ENCODE peak calls at places on chromosomes 7 and 10, in seven cellular contexts. X, P, S, J, C, Y and I are unnamed samples.

GRCh38 chr7:44618754-44619153 is 12.3 kb downstream of the OGDH start:
- DNase-seq in X (no peak), P (peak), S (no peak), J (no peak), C (no peak), Y (no peak), I (no peak)

GRCh38 chr10:46079831-46080585 is 33.9 kb upstream of the MSMB start:
- DNase-seq in X (no peak), P (no peak), S (no peak), J (no peak), C (no peak), Y (no peak), I (no peak)

GRCh38 chr7:141820067-141820466 is 21.2 kb downstream of the PRSS37 start:
- DNase-seq in X (no peak), P (no peak), S (no peak), J (no peak), C (no peak), Y (no peak), I (no peak)

GRCh38 chr10:126496771-126497545 is 108.7 kb upstream of the ADAM12 start:
- DNase-seq in X (no peak), P (no peak), S (no peak), J (no peak), C (no peak), Y (no peak), I (no peak)

GRCh38 chr10:22712959-22713852 is 1.2 kb downstream of the PIP4K2A start:
- DNase-seq in X (peak), P (no peak), S (peak), J (no peak), C (peak), Y (no peak), I (no peak)

GRCh38 chr7:132666076-132666775 is 90.0 kb upstream of the PLXNA4 start:
- DNase-seq in X (no peak), P (peak), S (peak), J (no peak), C (no peak), Y (no peak), I (no peak)

GRCh38 chr10:126597206-126597605 is 73.3 kb downstream of the C10orf90 start:
- DNase-seq in X (no peak), P (no peak), S (no peak), J (no peak), C (no peak), Y (no peak), I (no peak)

GRCh38 chr10:130664526-130664925 is 528.3 kb downstream of the GLRX3 start:
- DNase-seq in X (no peak), P (no peak), S (no peak), J (no peak), C (no peak), Y (no peak), I (no peak)

GRCh38 chr7:85070967-85071628 is 115.8 kb downstream of the SEMA3D start:
- DNase-seq in X (no peak), P (peak), S (peak), J (no peak), C (no peak), Y (no peak), I (no peak)

GRCh38 chr10:90966146-90966545 is 45.3 kb upstream of the ANKRD1 start:
- DNase-seq in X (no peak), P (no peak), S (no peak), J (no peak), C (no peak), Y (no peak), I (no peak)

GRCh38 chr7:157009778-157010587 is 480 bp downstream of the MNX1 start:
- DNase-seq in X (no peak), P (no peak), S (no peak), J (no peak), C (no peak), Y (no peak), I (no peak)

GRCh38 chr7:91973632-91974031 is 33.0 kb downstream of the AKAP9 start:
- DNase-seq in X (no peak), P (no peak), S (no peak), J (no peak), C (no peak), Y (no peak), I (no peak)

GRCh38 chr7:95527033-95527775 is 41.5 kb downstream of the ASB4 start:
- DNase-seq in X (peak), P (peak), S (peak), J (no peak), C (no peak), Y (peak), I (peak)

GRCh38 chr7:137760111-137760510 is 86.7 kb downstream of the DGKI start:
- DNase-seq in X (no peak), P (no peak), S (no peak), J (no peak), C (no peak), Y (no peak), I (no peak)

GRCh38 chr10:28365840-28366239 is 63.0 kb upstream of the MPP7 start:
- DNase-seq in X (no peak), P (no peak), S (no peak), J (no peak), C (no peak), Y (no peak), I (no peak)

GRCh38 chr10:71221586-71222202 is 9.3 kb downstream of the UNC5B start:
- DNase-seq in X (no peak), P (no peak), S (peak), J (no peak), C (no peak), Y (no peak), I (no peak)

GRCh38 chr7:45888185-45888992 is at the start of gene IGFBP1:
- DNase-seq in X (no peak), P (peak), S (no peak), J (no peak), C (no peak), Y (no peak), I (no peak)

GRCh38 chr10:72276013-72276387 is 2.3 kb downstream of the DDIT4 start:
- DNase-seq in X (no peak), P (peak), S (peak), J (no peak), C (peak), Y (no peak), I (no peak)

GRCh38 chr10:118251791-118252190 is 90.3 kb downstream of the FAM204A start:
- DNase-seq in X (no peak), P (peak), S (no peak), J (no peak), C (no peak), Y (no peak), I (no peak)

GRCh38 chr7:76155938-76156337 is 45.8 kb upstream of the SRRM3 start:
- DNase-seq in X (peak), P (peak), S (peak), J (no peak), C (peak), Y (peak), I (no peak)

GRCh38 chr10:42865716-42866114 is 83.1 kb downstream of the BMS1 start:
- DNase-seq in X (no peak), P (no peak), S (no peak), J (no peak), C (no peak), Y (no peak), I (no peak)

GRCh38 chr10:130137077-130137448 is 872 bp downstream of the GLRX3 start:
- DNase-seq in X (no peak), P (peak), S (peak), J (no peak), C (no peak), Y (no peak), I (no peak)

GRCh38 chr10:79488870-79489269 is 23.5 kb upstream of the EIF5AL1 start:
- DNase-seq in X (no peak), P (no peak), S (no peak), J (no peak), C (no peak), Y (no peak), I (no peak)

GRCh38 chr10:74206727-74207126 is 55.7 kb downstream of the ADK start:
- DNase-seq in X (no peak), P (peak), S (no peak), J (no peak), C (peak), Y (no peak), I (no peak)

GRCh38 chr10:47038881-47039557 is 127.8 kb downstream of the PTPN20 start:
- DNase-seq in X (peak), P (no peak), S (no peak), J (no peak), C (no peak), Y (no peak), I (no peak)

GRCh38 chr7:45977256-45977655 is 56.2 kb upstream of the IGFBP3 start:
- DNase-seq in X (no peak), P (no peak), S (no peak), J (no peak), C (no peak), Y (no peak), I (no peak)

DNA sequence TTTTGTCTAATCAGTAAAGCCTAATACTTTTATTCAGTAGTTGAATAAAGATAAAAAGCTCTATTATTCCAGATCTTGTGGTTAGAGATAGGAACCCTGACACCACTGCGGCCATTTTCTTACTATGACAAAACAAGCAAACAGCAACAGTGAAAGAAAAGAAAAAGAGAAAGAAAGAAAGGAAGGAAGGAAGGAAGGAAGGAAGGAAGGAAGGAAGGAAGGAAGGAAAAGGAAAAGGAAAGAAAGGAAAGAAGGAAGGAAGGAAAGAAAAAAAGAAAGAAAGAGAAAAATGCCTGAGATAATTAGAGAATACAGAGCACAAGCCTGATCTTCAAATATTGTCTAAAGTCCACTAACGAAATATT is 140.0 kb downstream of the ETV1 start:
- DNase-seq in X (no peak), P (no peak), S (no peak), J (no peak), C (no peak), Y (no peak), I (no peak)
- H3K4me3 ChIP-seq in X (no peak), P (no peak), S (no peak), J (no peak), C (no peak), Y (no peak), I (no peak)

GRCh38 chr7:152173372-152174070 is 148.0 kb downstream of the GALNT11 start:
- DNase-seq in X (no peak), P (no peak), S (no peak), J (no peak), C (no peak), Y (no peak), I (no peak)
- TF ChIP-seq CTCF in X (no peak), P (no peak), S (no peak), J (no peak), C (no peak), Y (no peak), I (no peak)

GRCh38 chr7:105963038-105963667 is at the start of gene CDHR3:
- DNase-seq in X (no peak), P (no peak), S (no peak), J (no peak), C (no peak), Y (no peak), I (no peak)
- H3K4me3 ChIP-seq in X (no peak), P (no peak), S (no peak), J (no peak), C (no peak), Y (no peak), I (no peak)

GRCh38 chr7:80263321-80263720 is 128.7 kb downstream of the GNAI1 start:
- DNase-seq in X (no peak), P (no peak), S (peak), J (no peak), C (no peak), Y (no peak), I (no peak)
- TF ChIP-seq CTCF in X (no peak), P (no peak), S (no peak), J (no peak), C (no peak), Y (no peak), I (no peak)

GRCh38 chr7:148264933-148265557 is 325.5 kb upstream of the C7orf33 start:
- DNase-seq in X (no peak), P (peak), S (peak), J (no peak), C (no peak), Y (no peak), I (no peak)

GRCh38 chr7:148261523-148261922 is 329.0 kb upstream of the C7orf33 start:
- DNase-seq in X (no peak), P (no peak), S (no peak), J (no peak), C (no peak), Y (no peak), I (no peak)

GRCh38 chr7:148261996-148262688 is 328.4 kb upstream of the C7orf33 start:
- DNase-seq in X (no peak), P (no peak), S (no peak), J (no peak), C (no peak), Y (no peak), I (no peak)

GRCh38 chr7:148260605-148261004 is 330.0 kb upstream of the C7orf33 start:
- DNase-seq in X (no peak), P (no peak), S (peak), J (no peak), C (no peak), Y (no peak), I (no peak)

DNA sequence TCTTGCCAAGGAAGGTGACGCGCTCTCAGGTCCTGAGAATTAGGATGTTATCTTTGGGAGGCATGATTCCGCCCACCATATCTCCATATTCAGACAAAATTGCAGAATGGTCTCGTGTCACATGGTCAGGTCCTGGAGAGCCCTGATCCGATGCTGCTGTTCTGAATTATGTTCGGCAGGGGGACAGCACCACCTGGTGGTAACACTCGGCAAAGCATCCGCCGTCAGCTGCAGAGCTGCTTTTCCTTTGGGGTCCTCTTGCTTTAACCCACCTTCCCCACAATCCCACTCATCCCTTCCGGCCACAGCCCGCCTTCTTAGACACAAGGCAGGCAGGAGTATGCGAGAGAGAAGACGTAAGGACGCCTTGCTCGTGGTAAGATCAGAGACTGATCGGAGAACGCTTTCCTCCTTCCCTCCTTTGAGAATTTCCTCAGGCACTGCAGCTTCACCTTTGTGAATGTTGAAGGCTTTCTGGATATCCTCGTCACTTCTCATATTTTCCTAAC is 327.8 kb upstream of the C7orf33 start:
- DNase-seq in X (peak), P (peak), S (peak), J (no peak), C (peak), Y (peak), I (peak)
- H3K4me3 ChIP-seq in X (no peak), P (no peak), S (no peak), J (no peak), C (no peak), Y (peak), I (no peak)

DNA sequence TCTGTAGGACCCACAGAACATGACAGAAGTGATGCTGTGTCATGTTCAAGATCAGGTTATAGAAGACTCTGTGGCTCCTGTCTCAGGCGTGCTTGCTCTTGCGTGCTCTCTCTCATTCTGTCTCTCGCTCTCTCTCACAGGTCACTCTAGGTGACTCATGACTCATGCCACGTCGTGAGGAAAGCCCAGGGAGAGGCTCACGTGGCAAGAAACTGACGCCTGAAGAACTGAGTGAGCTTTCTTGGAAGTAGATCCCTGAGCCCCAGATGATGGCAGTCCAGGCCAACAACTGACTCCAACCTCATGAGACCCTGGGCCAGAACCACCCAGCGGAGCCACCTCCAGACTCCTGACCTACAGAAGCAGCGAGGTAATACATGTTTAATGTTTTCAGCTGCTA is 103.3 kb downstream of the DNMBP start:
- DNase-seq in X (peak), P (peak), S (peak), J (peak), C (peak), Y (no peak), I (no peak)
- TF ChIP-seq CTCF in X (no peak), P (peak), S (peak), J (peak), C (no peak), Y (no peak), I (no peak)

DNA sequence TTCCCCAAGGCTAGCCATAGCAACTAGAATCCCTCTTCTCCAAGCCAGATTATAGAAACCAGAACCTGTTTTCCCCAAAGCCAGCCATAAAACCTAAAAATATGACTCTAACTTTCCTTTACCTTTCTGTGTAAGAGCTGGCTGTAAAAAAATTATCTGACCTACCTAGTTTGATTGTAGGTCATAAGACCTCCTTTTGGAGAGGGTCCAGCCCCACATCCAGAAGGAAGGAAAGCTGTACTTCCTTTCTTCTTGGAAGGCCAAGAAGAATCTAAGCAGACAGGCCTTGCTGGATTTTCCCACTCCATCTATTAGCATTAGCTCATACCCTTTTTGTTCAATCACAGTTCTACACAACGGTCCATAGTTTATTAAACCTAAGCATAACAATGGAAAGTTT is 1006.3 kb downstream of the SORCS3 start:
- DNase-seq in X (no peak), P (no peak), S (no peak), J (no peak), C (no peak), Y (no peak), I (no peak)
- H3K4me3 ChIP-seq in X (no peak), P (no peak), S (no peak), J (no peak), C (no peak), Y (no peak), I (no peak)

DNA sequence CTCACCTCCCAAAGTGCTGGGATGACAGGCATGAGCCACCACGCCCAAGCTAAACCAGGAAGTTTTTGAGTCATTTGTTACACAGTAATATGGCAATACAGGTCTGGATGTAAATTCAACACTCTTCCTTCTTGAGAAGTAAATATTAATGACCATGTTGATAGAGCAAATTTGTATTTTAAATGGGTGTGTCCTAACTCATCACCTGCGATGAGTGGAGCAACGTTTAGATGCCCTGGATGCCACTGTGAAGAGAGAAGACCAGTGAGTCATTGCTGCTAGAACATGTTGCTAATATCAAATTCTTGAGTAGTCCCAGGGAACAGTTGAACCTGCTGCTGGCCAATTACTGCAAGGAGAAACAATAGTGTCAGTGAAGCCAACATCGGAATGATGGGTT is 147.1 kb downstream of the CALN1 start:
- DNase-seq in X (no peak), P (no peak), S (no peak), J (no peak), C (no peak), Y (no peak), I (no peak)
- TF ChIP-seq CTCF in X (no peak), P (no peak), S (no peak), J (no peak), C (no peak), Y (no peak), I (no peak)

DNA sequence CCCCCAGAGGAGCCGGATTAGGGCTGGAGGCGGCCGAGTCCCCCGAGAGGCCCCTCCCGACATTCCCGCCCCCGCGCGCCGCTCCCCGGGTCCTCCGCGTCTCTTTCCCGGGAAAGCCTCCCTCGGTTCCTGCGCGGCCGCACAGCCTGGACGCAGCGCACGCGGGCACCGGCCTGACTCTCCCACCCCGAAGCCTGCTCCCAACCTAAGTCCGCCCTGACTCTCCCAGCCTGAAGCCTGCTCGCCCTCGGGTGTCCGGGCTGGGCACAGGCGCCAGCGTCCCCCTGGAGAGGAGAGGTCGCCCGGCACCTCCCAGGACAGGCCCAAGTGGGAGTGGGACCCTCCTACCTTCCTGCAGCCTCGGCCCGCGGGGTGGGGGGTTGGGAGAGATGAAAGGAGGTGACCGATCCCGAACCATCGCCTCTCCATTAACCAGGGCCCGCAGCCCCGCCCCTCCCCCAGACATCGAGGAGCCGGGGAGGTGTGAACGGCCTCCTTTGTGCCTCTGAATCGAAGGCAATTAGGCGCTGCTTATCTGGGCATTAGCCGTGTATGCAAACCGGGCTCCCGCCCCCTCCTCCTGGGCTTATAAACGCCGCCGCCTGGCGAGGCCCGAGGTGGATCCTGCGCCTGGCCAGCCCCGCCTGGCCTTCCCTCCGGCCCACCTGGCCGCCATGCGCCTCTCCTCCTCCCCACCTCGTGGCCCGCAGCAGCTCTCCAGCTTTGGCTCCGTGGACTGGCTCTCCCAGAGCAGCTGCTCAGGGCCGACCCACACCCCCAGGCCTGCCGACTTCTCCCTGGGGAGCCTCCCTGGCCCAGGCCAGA is at the start of gene VENTX:
- DNase-seq in X (no peak), P (no peak), S (no peak), J (no peak), C (no peak), Y (no peak), I (no peak)
- H3K4me3 ChIP-seq in X (peak), P (no peak), S (no peak), J (no peak), C (peak), Y (peak), I (no peak)